ENCODE peak calls at places on chromosome 2, in five cellular contexts. R is KG1, V is brain pericyte, A is caudate nucleus, Z is HT1080. Q is an unnamed sample.

GRCh38 chr2:43345391-43345813 is 119.0 kb upstream of the ZFP36L2 start:
- DNase-seq in V (no peak), Z (no peak), R (no peak), A (no peak), Q (no peak)

GRCh38 chr2:239343946-239344856 is 56.6 kb downstream of the HDAC4 start:
- DNase-seq in V (no peak), R (no peak), Z (no peak), A (no peak), Q (peak)

GRCh38 chr2:96533292-96534073 is 3.1 kb upstream of the ARID5A start:
- DNase-seq in V (no peak), Z (no peak), R (no peak), A (no peak), Q (peak)

GRCh38 chr2:171924170-171924942 is 2.1 kb downstream of the HAT1 start:
- DNase-seq in R (no peak), V (no peak), A (no peak), Z (no peak), Q (no peak)

GRCh38 chr2:33409417-33409955 is 67.0 kb upstream of the RASGRP3 start:
- DNase-seq in Z (no peak), A (no peak), R (no peak), V (no peak), Q (no peak)

GRCh38 chr2:158317642-158318041 is 138.9 kb downstream of the CCDC148 start:
- DNase-seq in V (no peak), R (no peak), A (no peak), Z (no peak), Q (no peak)

GRCh38 chr2:178404380-178404767 is 46.6 kb downstream of the PRKRA start:
- DNase-seq in Z (peak), A (no peak), V (peak), R (no peak), Q (no peak)

GRCh38 chr2:85811850-85812735 is 58.3 kb downstream of the ATOH8 start:
- DNase-seq in V (no peak), R (no peak), Z (no peak), A (no peak), Q (no peak)

GRCh38 chr2:209933499-209934458 is 68.7 kb upstream of the RPE start:
- DNase-seq in R (no peak), A (peak), Z (peak), V (no peak), Q (no peak)

GRCh38 chr2:240465765-240466578 is 30.5 kb downstream of the GPC1 start:
- DNase-seq in Z (no peak), R (no peak), A (no peak), V (no peak), Q (peak)

GRCh38 chr2:241553512-241553830 is 5.1 kb upstream of the BOK start:
- DNase-seq in V (no peak), R (no peak), Z (no peak), A (no peak), Q (no peak)

GRCh38 chr2:191885103-191885502 is 38.2 kb upstream of the CAVIN2 start:
- DNase-seq in Z (no peak), A (no peak), R (no peak), V (no peak), Q (no peak)

GRCh38 chr2:163312723-163313122 is 423.1 kb downstream of the FIGN start:
- DNase-seq in V (no peak), R (no peak), Z (no peak), A (no peak), Q (no peak)

GRCh38 chr2:235832941-235833340 is 335.2 kb downstream of the GBX2 start:
- DNase-seq in V (no peak), R (no peak), Z (no peak), A (no peak), Q (no peak)

GRCh38 chr2:98604547-98604946 is 3.8 kb downstream of the COA5 start:
- DNase-seq in V (no peak), Z (no peak), A (no peak), R (no peak), Q (no peak)

GRCh38 chr2:108616731-108617161 is 82.5 kb downstream of the LIMS1 start:
- DNase-seq in Z (no peak), V (no peak), A (no peak), R (no peak), Q (no peak)

GRCh38 chr2:238496756-238497609 is 70.3 kb downstream of the ASB1 start:
- DNase-seq in R (no peak), Z (no peak), A (no peak), V (no peak), Q (no peak)

GRCh38 chr2:154850532-154850931 is 152.0 kb downstream of the KCNJ3 start:
- DNase-seq in A (no peak), R (no peak), Z (no peak), V (no peak), Q (no peak)

GRCh38 chr2:26058390-26058789 is 24.5 kb downstream of the RAB10 start:
- DNase-seq in A (no peak), R (no peak), Z (no peak), V (no peak), Q (no peak)